ENCODE peak calls at places on chromosomes 7 and 10, in eight cellular contexts. J is uterus, Y is epithelial cell of esophagus, V is cardiac muscle cell, Z is WERI-Rb-1, F is mesothelial cell of epicardium, R is PC-9, E is body of pancreas. G is an unnamed sample.

GRCh38 chr7:8719102-8719501 is 285.7 kb downstream of the NXPH1 start:
- DNase-seq in J (no peak), Y (no peak), V (no peak), Z (peak; percentile 30), F (no peak), R (no peak), E (no peak), G (no peak)

GRCh38 chr7:130912910-130913720 is 179.1 kb upstream of the KLF14 start:
- DNase-seq in J (peak; percentile 67), Y (peak; percentile 97), V (peak; percentile 96), Z (no peak), F (no peak), R (peak; percentile 89), E (no peak), G (no peak)

GRCh38 chr10:103554488-103555320 is 61.2 kb downstream of the NEURL1 start:
- DNase-seq in J (peak; percentile 74), Y (peak; percentile 68), V (peak; percentile 63), Z (peak; percentile 85), F (no peak), R (peak; percentile 32), E (peak; percentile 40), G (no peak)

GRCh38 chr7:121608785-121609184 is 212.7 kb upstream of the FAM3C start:
- DNase-seq in J (no peak), Y (no peak), V (no peak), Z (peak; percentile 44), F (no peak), R (no peak), E (no peak), G (no peak)

GRCh38 chr10:79610601-79611191 is at the start of gene SFTPA1:
- DNase-seq in J (no peak), Y (no peak), V (no peak), Z (no peak), F (no peak), R (no peak), E (no peak), G (no peak)

GRCh38 chr10:9951481-9952257 is 1066.0 kb upstream of the CELF2 start:
- DNase-seq in J (no peak), Y (no peak), V (peak; percentile 82), Z (no peak), F (no peak), R (no peak), E (no peak), G (no peak)

GRCh38 chr10:43808136-43808535 is 159.5 kb upstream of the ZNF32 start:
- DNase-seq in J (no peak), Y (no peak), V (no peak), Z (no peak), F (no peak), R (no peak), E (no peak), G (no peak)

GRCh38 chr10:114309111-114309651 is 70.1 kb downstream of the VWA2 start:
- DNase-seq in J (peak; percentile 40), Y (no peak), V (peak; percentile 45), Z (no peak), F (no peak), R (no peak), E (no peak), G (peak; percentile 54)

GRCh38 chr10:35074266-35074665 is 15.9 kb downstream of the CUL2 start:
- DNase-seq in J (no peak), Y (peak; percentile 25), V (no peak), Z (no peak), F (no peak), R (no peak), E (no peak), G (no peak)

GRCh38 chr10:130485241-130485957 is 349.2 kb downstream of the GLRX3 start:
- DNase-seq in J (no peak), Y (no peak), V (no peak), Z (no peak), F (no peak), R (no peak), E (no peak), G (no peak)

GRCh38 chr7:54069843-54070242 is 472.3 kb upstream of the VSTM2A start:
- DNase-seq in J (no peak), Y (no peak), V (no peak), Z (no peak), F (no peak), R (no peak), E (no peak), G (no peak)

GRCh38 chr7:67724955-67725354 is 728.3 kb downstream of the TYW1 start:
- DNase-seq in J (no peak), Y (no peak), V (no peak), Z (no peak), F (no peak), R (no peak), E (no peak), G (no peak)

GRCh38 chr7:78368781-78369180 is 570.2 kb downstream of the PHTF2 start:
- DNase-seq in J (no peak), Y (no peak), V (no peak), Z (no peak), F (no peak), R (no peak), E (no peak), G (no peak)

GRCh38 chr10:118723467-118723866 is 31.3 kb downstream of the CACUL1 start:
- DNase-seq in J (no peak), Y (no peak), V (peak; percentile 52), Z (no peak), F (no peak), R (no peak), E (no peak), G (no peak)

GRCh38 chr10:99621454-99622246 is 1.4 kb upstream of the SLC25A28 start:
- DNase-seq in J (no peak), Y (peak; percentile 94), V (no peak), Z (no peak), F (no peak), R (no peak), E (no peak), G (no peak)

GRCh38 chr10:30172663-30173062 is 113.3 kb upstream of the JCAD start:
- DNase-seq in J (no peak), Y (no peak), V (no peak), Z (no peak), F (no peak), R (no peak), E (no peak), G (no peak)

GRCh38 chr7:4683043-4683883 is 1.2 kb downstream of the FOXK1 start:
- DNase-seq in J (peak; percentile 41), Y (peak; percentile 31), V (no peak), Z (no peak), F (no peak), R (peak; percentile 30), E (peak; percentile 26), G (peak; percentile 92)

DNA sequence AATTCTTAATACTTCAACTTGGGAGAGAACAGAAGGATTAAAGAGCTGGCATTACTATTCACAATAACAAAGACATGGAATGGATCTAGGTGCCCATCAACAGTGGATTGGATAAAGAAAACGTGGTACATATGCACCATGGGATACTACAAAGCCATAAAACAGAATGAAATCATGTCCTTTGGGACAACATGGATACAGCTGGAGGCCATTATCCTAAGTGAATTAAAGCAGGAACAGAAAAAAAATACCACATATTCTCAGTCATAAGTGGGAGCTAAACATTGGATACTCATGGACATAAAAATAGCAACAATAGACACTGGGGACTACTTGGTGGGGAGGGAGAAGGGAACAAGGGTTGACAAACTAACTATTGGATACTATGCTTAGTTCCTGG is 133.2 kb upstream of the ITGB1 start:
- DNase-seq in J (no peak), Y (no peak), V (no peak), Z (no peak), F (no peak), R (no peak), E (no peak), G (no peak)
- TF ChIP-seq CTCF in J (no peak), Y (no peak), V (no peak), Z (no peak), F (no peak), R (no peak), E (no peak), G (no peak)

GRCh38 chr7:117381357-117381756 is 45.9 kb downstream of the ASZ1 start:
- DNase-seq in J (no peak), Y (no peak), V (no peak), Z (no peak), F (no peak), R (no peak), E (no peak), G (no peak)
- TF ChIP-seq CTCF in J (no peak), Y (no peak), V (no peak), Z (no peak), F (no peak), R (no peak), E (no peak), G (peak; percentile 62)

GRCh38 chr7:146094356-146094755 is 22.2 kb upstream of the CNTNAP2 start:
- DNase-seq in J (no peak), Y (no peak), V (no peak), Z (no peak), F (no peak), R (no peak), E (no peak), G (no peak)

DNA sequence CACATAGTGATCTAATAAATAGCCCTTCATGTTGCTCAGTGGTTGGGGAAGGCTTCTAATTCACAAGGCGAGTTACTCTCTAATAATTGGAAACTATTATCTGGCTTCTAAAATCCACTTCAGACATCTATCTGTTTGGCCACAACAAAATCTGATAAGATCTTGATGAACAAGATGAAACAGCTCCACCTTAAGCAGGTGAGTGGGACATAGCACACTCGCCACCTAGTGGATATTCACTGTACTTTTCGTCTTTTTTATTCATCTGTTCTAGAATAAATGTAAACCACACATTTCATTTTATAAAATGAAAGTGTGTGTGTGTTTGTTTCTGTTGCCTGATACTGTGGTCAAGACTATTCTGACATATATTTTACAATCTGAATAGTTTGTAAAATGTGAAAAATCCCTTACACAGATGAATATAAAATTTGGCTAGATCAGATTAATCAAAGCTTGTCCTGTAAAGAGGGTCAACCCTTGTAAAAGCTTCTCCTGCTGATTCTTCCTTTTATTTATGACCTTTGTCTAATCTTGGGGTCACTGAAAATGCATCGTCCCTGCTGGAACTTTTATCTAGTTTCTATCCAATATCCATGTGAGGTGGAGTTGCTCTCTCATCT is 26.5 kb upstream of the CNTNAP2 start:
- DNase-seq in J (no peak), Y (peak; percentile 63), V (peak; percentile 25), Z (no peak), F (no peak), R (peak; percentile 15), E (no peak), G (no peak)
- TF ChIP-seq CTCF in J (no peak), Y (peak; percentile 79), V (peak; percentile 56), Z (peak; percentile 67), F (peak; percentile 95), R (peak; percentile 94), E (peak; percentile 60), G (peak; percentile 93)

DNA sequence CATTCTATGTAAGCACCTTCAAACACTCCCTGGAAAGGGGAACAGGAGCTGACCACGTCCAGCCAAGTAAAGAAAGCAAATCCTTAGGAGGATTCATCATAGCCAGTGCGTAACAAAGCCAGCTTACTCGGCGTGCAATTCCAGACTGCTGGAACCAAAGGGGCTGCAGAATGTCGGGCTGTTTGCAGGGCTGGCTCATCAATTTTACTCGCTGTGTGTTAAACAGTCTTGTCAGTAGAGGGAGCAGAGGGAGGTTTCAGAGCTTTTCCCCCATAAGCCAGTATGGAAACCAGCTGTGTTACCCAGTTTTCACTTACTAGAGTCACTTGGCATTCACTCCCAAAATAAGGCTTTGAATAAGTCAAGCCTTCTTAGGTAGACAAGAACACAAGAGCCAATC is 127.1 kb downstream of the KMT2E start:
- DNase-seq in J (no peak), Y (peak; percentile 40), V (peak; percentile 60), Z (peak; percentile 65), F (no peak), R (no peak), E (no peak), G (no peak)
- TF ChIP-seq CTCF in J (no peak), Y (peak; percentile 41), V (peak; percentile 58), Z (peak; percentile 58), F (no peak), R (no peak), E (no peak), G (peak; percentile 78)

G was measured in chondrocyte.